ENCODE peak calls at places on chromosomes 1 and 21, in five cellular contexts. J is tibial nerve, M is heart left ventricle, S is prostate gland, K is uterus. T is an unnamed sample.

GRCh38 chr21:24658926-24659325 is 948.4 kb downstream of the MRPL39 start:
- DNase-seq in J (no peak), M (no peak), S (no peak), K (no peak), T (no peak)

GRCh38 chr1:198977909-198978308 is 339.1 kb downstream of the PTPRC start:
- DNase-seq in J (no peak), M (no peak), S (no peak), K (no peak), T (no peak)

GRCh38 chr1:203286161-203286984 is 18.9 kb upstream of the BTG2 start:
- DNase-seq in J (no peak), M (no peak), S (no peak), K (no peak), T (no peak)

GRCh38 chr1:244231193-244231571 is 180.1 kb downstream of the ZBTB18 start:
- DNase-seq in J (no peak), M (no peak), S (no peak), K (no peak), T (no peak)

GRCh38 chr1:31576201-31576669 is at the start of gene TINAGL1:
- DNase-seq in J (no peak), M (peak; percentile 82), S (peak; percentile 85), K (peak; percentile 62), T (no peak)

GRCh38 chr1:223133824-223134435 is 9.1 kb downstream of the TLR5 start:
- DNase-seq in J (peak; percentile 60), M (peak; percentile 84), S (peak; percentile 89), K (peak; percentile 84), T (peak; percentile 83)

GRCh38 chr1:91173379-91173890 is 151.6 kb upstream of the ZNF644 start:
- DNase-seq in J (no peak), M (no peak), S (no peak), K (no peak), T (no peak)

GRCh38 chr1:70264875-70265274 is 43.7 kb downstream of the SRSF11 start:
- DNase-seq in J (no peak), M (peak; percentile 19), S (no peak), K (no peak), T (no peak)

GRCh38 chr1:112060266-112060665 is 70.8 kb upstream of the KCND3 start:
- DNase-seq in J (no peak), M (no peak), S (no peak), K (no peak), T (no peak)

GRCh38 chr21:33036430-33037162 is 10.9 kb downstream of the OLIG2 start:
- DNase-seq in J (no peak), M (no peak), S (no peak), K (no peak), T (no peak)

GRCh38 chr1:169443923-169444322 is 16.6 kb upstream of the CCDC181 start:
- DNase-seq in J (no peak), M (no peak), S (no peak), K (no peak), T (no peak)

GRCh38 chr1:33396188-33397124 is 34.4 kb downstream of the PHC2 start:
- DNase-seq in J (no peak), M (no peak), S (no peak), K (no peak), T (no peak)

GRCh38 chr1:43772978-43773377 is 65.6 kb downstream of the ST3GAL3 start:
- DNase-seq in J (no peak), M (no peak), S (no peak), K (no peak), T (no peak)

GRCh38 chr1:68145418-68146126 is 86.8 kb downstream of the WLS start:
- DNase-seq in J (no peak), M (no peak), S (peak; percentile 56), K (no peak), T (no peak)

GRCh38 chr1:62693123-62693522 is 4.9 kb upstream of the DOCK7 start:
- DNase-seq in J (no peak), M (no peak), S (no peak), K (no peak), T (no peak)

GRCh38 chr1:67465371-67465770 is 35.2 kb upstream of the SERBP1 start:
- DNase-seq in J (no peak), M (no peak), S (no peak), K (no peak), T (no peak)

GRCh38 chr1:202871367-202871766 is 17.6 kb downstream of the RABIF start:
- DNase-seq in J (no peak), M (no peak), S (peak; percentile 14), K (no peak), T (no peak)

GRCh38 chr1:32753532-32754281 is 51.1 kb upstream of the SYNC start:
- DNase-seq in J (no peak), M (peak; percentile 63), S (peak; percentile 84), K (peak; percentile 68), T (no peak)

GRCh38 chr1:230754831-230755230 is 7.6 kb downstream of the CAPN9 start:
- DNase-seq in J (no peak), M (peak; percentile 54), S (peak; percentile 57), K (no peak), T (no peak)

GRCh38 chr1:175198332-175198731 is 5.8 kb upstream of the KIAA0040 start:
- DNase-seq in J (no peak), M (no peak), S (no peak), K (no peak), T (no peak)

GRCh38 chr21:38831526-38832467 is 26.1 kb downstream of the ETS2 start:
- DNase-seq in J (peak; percentile 70), M (peak; percentile 58), S (peak; percentile 85), K (peak; percentile 83), T (peak; percentile 94)

GRCh38 chr1:161260346-161260745 is 1.8 kb downstream of the PCP4L1 start:
- DNase-seq in J (no peak), M (no peak), S (no peak), K (no peak), T (no peak)

GRCh38 chr21:46457801-46458314 is 833 bp upstream of the DIP2A start:
- DNase-seq in J (no peak), M (peak; percentile 44), S (peak; percentile 8), K (no peak), T (peak; percentile 26)

GRCh38 chr21:46455575-46456385 is 2.9 kb upstream of the DIP2A start:
- DNase-seq in J (no peak), M (peak; percentile 51), S (no peak), K (no peak), T (no peak)

GRCh38 chr21:46454634-46455390 is 3.9 kb upstream of the DIP2A start:
- DNase-seq in J (no peak), M (no peak), S (no peak), K (no peak), T (no peak)

GRCh38 chr21:46458315-46459023 is at the start of gene DIP2A:
- DNase-seq in J (peak; percentile 88), M (peak; percentile 96), S (peak; percentile 93), K (peak; percentile 95), T (peak; percentile 98)

DNA sequence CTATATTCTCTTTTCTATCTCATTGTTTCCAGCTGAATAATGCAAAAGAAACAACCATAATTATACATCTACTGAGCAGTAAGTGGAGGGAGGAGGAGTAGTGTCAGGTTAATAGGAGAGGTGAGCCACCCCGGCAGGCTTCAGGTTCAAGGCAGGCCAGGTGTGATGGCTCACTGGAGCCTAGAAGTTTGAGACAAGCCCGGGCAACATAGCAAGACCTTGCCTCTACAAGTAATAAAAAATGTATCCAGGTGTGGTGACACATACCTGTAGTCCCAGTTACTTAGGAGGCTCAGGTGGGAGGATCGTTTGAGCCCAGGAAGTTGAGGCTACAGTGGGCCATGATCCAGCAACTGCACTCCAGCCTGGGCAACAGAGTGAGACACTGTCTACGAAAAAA is 1.9 kb upstream of the DIP2A start:
- DNase-seq in J (no peak), M (no peak), S (no peak), K (no peak), T (no peak)
- TF ChIP-seq POLR2A in J (no peak), M (no peak), S (no peak), K (no peak), T (no peak)

GRCh38 chr1:240695416-240695815 is 83.5 kb upstream of the GREM2 start:
- DNase-seq in J (no peak), M (no peak), S (no peak), K (no peak), T (no peak)

GRCh38 chr1:240691521-240692338 is 79.8 kb upstream of the GREM2 start:
- DNase-seq in J (no peak), M (no peak), S (no peak), K (peak; percentile 22), T (peak; percentile 47)

GRCh38 chr1:240693844-240694243 is 81.9 kb upstream of the GREM2 start:
- DNase-seq in J (no peak), M (no peak), S (no peak), K (no peak), T (no peak)

GRCh38 chr1:240693036-240693435 is 81.1 kb upstream of the GREM2 start:
- DNase-seq in J (no peak), M (no peak), S (no peak), K (no peak), T (no peak)

DNA sequence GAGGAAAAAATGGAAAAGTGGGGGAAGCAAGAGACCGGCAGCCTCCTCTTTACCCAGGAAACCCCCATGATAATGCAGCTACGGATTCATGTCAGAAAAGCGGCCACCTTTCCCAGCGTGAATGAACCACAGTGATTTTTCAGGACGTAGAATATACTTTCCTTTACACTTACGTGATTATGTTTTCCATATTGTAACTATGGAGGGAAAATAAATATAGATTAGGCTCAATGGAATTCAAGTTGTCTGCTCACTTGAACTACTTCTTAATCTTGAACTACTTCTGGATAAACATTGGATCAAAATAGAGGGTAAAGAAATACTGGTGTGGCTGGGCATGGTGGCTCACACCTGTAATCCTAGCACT is 80.4 kb upstream of the GREM2 start:
- DNase-seq in J (no peak), M (no peak), S (no peak), K (no peak), T (no peak)
- TF ChIP-seq CTCF in J (no peak), M (no peak), S (no peak), K (no peak), T (no peak)

DNA sequence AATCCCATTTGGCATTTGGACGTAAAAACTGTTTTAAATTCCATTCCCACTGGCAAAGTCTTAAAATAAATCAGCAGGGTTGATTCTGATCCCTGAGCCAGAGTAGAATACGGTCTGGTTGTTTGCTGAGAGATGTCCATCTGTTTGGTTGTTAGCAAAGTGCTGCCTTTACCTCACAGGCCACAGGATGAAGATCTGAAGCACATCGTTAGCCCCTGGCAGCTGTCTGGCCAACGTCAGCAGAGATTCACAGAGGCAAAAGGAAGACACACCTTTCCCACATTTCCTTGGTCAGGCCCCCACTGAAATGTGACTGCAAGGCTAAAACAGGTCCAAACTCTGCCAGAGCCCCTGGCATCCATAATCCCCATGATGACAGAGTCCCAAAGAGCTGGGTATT is 62.3 kb downstream of the GORAB start:
- DNase-seq in J (no peak), M (no peak), S (no peak), K (no peak), T (no peak)
- H3K4me3 ChIP-seq in J (no peak overlapping the region), M (no peak overlapping the region), S (no peak overlapping the region), K (no peak overlapping the region), T (no peak overlapping the region)

DNA sequence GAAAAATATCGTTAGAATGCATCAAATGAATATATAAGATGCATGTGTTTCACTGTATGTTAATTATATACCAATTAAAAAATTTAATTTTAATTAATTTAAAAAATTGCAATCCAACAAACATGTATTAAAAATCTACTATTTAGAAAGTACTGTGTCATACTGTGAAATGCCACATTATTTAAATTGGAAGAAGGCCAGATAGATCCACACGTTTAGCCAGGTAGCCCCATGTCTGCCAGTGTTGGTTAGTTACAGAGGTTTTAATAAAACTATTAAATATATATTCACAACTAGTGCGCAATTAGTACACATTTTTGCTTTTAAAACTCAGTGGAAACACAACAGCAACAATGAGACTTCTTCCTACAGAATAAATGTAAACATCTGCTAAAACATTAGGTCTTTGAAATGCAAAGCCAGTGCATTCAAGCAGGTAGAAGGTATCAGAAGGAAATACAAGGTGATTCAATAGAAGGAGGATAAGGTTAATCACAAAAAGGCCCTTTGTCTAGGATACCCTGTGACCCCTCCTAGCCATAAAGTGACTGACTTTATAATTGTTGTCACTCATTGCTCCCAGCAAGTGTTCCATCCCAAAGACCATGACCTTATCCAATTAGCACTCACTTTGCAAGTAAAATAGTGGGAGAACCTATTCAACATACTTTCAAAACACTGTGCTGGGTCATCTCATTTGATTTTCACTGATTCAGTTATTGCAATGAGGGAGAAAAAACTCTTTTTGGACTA is 211.5 kb downstream of the TTLL7 start:
- DNase-seq in J (no peak), M (no peak), S (no peak), K (no peak), T (no peak)
- TF ChIP-seq POLR2A in J (no peak), M (no peak), S (no peak), K (no peak), T (no peak)